ENCODE peak calls at places on chromosomes 4 and X, in four cellular contexts. R is activated CD8-positive, alpha-beta T cell treated with anti-CD3 and anti-CD28 coated beads, Interleukin-2, amount 10 ng/mL, durations not matched to agents 7 days and 5 days; K is endothelial cell; T is A549. M is an unnamed sample.

GRCh38 chr4:168309781-168310180 is 8.8 kb downstream of the DDX60 start:
- DNase-seq in T (no peak), R (no peak), K (no peak), M (no peak)

GRCh38 chr4:16161866-16162408 is 64.3 kb downstream of the TAPT1 start:
- DNase-seq in K (no peak), R (no peak), T (no peak), M (no peak)

GRCh38 chrX:43693602-43694406 is 37.7 kb downstream of the MAOA start:
- DNase-seq in T (peak), R (no peak), K (no peak), M (no peak)

GRCh38 chrX:144819406-144819805 is 427.9 kb upstream of the SPANXN1 start:
- DNase-seq in K (no peak), R (no peak), T (no peak), M (no peak)

GRCh38 chr4:97998203-97998602 is 145.1 kb downstream of the STPG2 start:
- DNase-seq in K (no peak), T (no peak), R (no peak), M (no peak)

GRCh38 chr4:52824603-52825310 is 37.4 kb upstream of the RASL11B start:
- DNase-seq in K (no peak), T (no peak), R (peak), M (no peak)

GRCh38 chr4:19857405-19857804 is 394.3 kb upstream of the SLIT2 start:
- DNase-seq in T (no peak), K (no peak), R (no peak), M (no peak)

GRCh38 chr4:96164814-96165351 is 325.0 kb downstream of the PDHA2 start:
- DNase-seq in K (no peak), R (no peak), T (no peak), M (no peak)

GRCh38 chr4:169975131-169975836 is 50.9 kb downstream of the MFAP3L start:
- DNase-seq in T (no peak), R (no peak), K (no peak), M (no peak)

GRCh38 chr4:89212666-89213381 is 94.8 kb downstream of the GPRIN3 start:
- DNase-seq in K (no peak), R (no peak), T (no peak), M (no peak)

GRCh38 chrX:51931761-51932160 is 38.3 kb downstream of the MAGED1 start:
- DNase-seq in R (no peak), T (no peak), K (no peak), M (no peak)

GRCh38 chr4:30103455-30103854 is 616.7 kb upstream of the PCDH7 start:
- DNase-seq in K (no peak), R (no peak), T (no peak), M (no peak)

GRCh38 chr4:71380721-71381120 is 41.9 kb downstream of the SLC4A4 start:
- DNase-seq in T (peak), K (no peak), R (no peak), M (no peak)

GRCh38 chr4:82820689-82821088 is 22.1 kb upstream of the SCD5 start:
- DNase-seq in R (no peak), T (no peak), K (no peak), M (no peak)

GRCh38 chr4:3317656-3318211 is 24.9 kb downstream of the RGS12 start:
- DNase-seq in T (no peak), R (no peak), K (no peak), M (no peak)

GRCh38 chr4:177441061-177441802 is 1.0 kb downstream of the AGA start:
- DNase-seq in T (peak), R (peak), K (no peak), M (peak)

GRCh38 chrX:47030339-47030738 is 47.9 kb upstream of the RGN start:
- DNase-seq in R (peak), K (peak), T (peak), M (no peak)

GRCh38 chr4:88728146-88728545 is 30.5 kb upstream of the NAP1L5 start:
- DNase-seq in T (no peak), R (no peak), K (no peak), M (no peak)

GRCh38 chrX:67651437-67652142 is 107.8 kb downstream of the AR start:
- DNase-seq in R (no peak), K (no peak), T (no peak), M (no peak)